ENCODE peak calls at places on chromosome 17, in six cellular contexts. I is AG08395; R is central memory CD4-positive, alpha-beta T cell; W is ovary; C is activated naive CD4-positive, alpha-beta T cell treated with Interleukin-2 at 50 U/mL for 16 hours; Y is stimulated activated CD8-positive, alpha-beta memory T cell treated with anti-CD3 and anti-CD28 coated beads, Interleukin-12 subunit alpha, Interleukin-12 subunit beta, amount 100 ng/mL, for 1 hour. V is an unnamed sample.

GRCh38 chr17:51617876-51618455 is 357.6 kb downstream of the UTP18 start:
- DNase-seq in W (no peak), R (no peak), I (no peak), Y (no peak), C (no peak), V (no peak)

GRCh38 chr17:16980813-16981731 is 9.2 kb upstream of the TNFRSF13B start:
- DNase-seq in Y (no peak), I (peak), C (no peak), W (no peak), R (no peak), V (no peak)

GRCh38 chr17:48505788-48506187 is 25.0 kb downstream of the HOXB1 start:
- DNase-seq in W (no peak), I (peak), Y (peak), C (peak), R (peak), V (no peak)

GRCh38 chr17:47188266-47188665 is 829 bp downstream of the CDC27 start:
- DNase-seq in R (peak), I (peak), Y (no peak), C (no peak), W (no peak), V (no peak)

GRCh38 chr17:12463102-12463501 is 202.6 kb upstream of the MYOCD start:
- DNase-seq in R (no peak), W (no peak), C (no peak), Y (no peak), I (peak), V (no peak)

GRCh38 chr17:43825567-43825966 is 7.4 kb downstream of the MPP3 start:
- DNase-seq in R (no peak), C (no peak), W (no peak), Y (no peak), I (no peak), V (no peak)

GRCh38 chr17:11330871-11331270 is 89.9 kb downstream of the SHISA6 start:
- DNase-seq in R (no peak), I (no peak), Y (no peak), W (no peak), C (no peak), V (no peak)

GRCh38 chr17:81194225-81194760 is 28.3 kb upstream of the AATK start:
- DNase-seq in R (no peak), Y (no peak), I (no peak), C (no peak), W (no peak), V (no peak)

GRCh38 chr17:2815781-2816185 is 19.5 kb downstream of the RAP1GAP2 start:
- DNase-seq in I (no peak), Y (no peak), R (no peak), W (no peak), C (no peak), V (no peak)

GRCh38 chr17:50918071-50918932 is 52.1 kb upstream of the TOB1 start:
- DNase-seq in R (no peak), I (no peak), W (no peak), C (no peak), Y (no peak), V (no peak)

GRCh38 chr17:66667491-66668030 is 167.4 kb upstream of the CACNG5 start:
- DNase-seq in C (peak), Y (peak), I (no peak), R (peak), W (no peak), V (peak)

GRCh38 chr17:3762922-3763776 is 37.8 kb downstream of the ITGAE start:
- DNase-seq in R (no peak), I (no peak), W (no peak), C (peak), Y (no peak), V (peak)

GRCh38 chr17:6028294-6028693 is 41.9 kb upstream of the WSCD1 start:
- DNase-seq in C (no peak), R (no peak), Y (no peak), W (no peak), I (no peak), V (no peak)

GRCh38 chr17:1107083-1107776 is 72.6 kb downstream of the ABR start:
- DNase-seq in C (no peak), Y (no peak), I (no peak), W (no peak), R (no peak), V (no peak)

GRCh38 chr17:38789185-38789584 is 10.2 kb downstream of the PIP4K2B start:
- DNase-seq in W (no peak), R (no peak), Y (no peak), I (peak), C (no peak), V (no peak)

GRCh38 chr17:6648181-6648580 is 3.2 kb downstream of the MED31 start:
- DNase-seq in R (no peak), I (no peak), C (no peak), W (no peak), Y (no peak), V (no peak)

GRCh38 chr17:80512233-80512632 is 32.4 kb upstream of the RPTOR start:
- DNase-seq in Y (no peak), C (no peak), I (peak), R (no peak), W (no peak), V (no peak)

GRCh38 chr17:61660726-61661125 is 69.7 kb upstream of the NACA2 start:
- DNase-seq in C (no peak), Y (no peak), R (no peak), I (no peak), W (no peak), V (no peak)

GRCh38 chr17:48760411-48760810 is 31.9 kb upstream of the HOXB13 start:
- DNase-seq in Y (no peak), W (no peak), I (peak), C (no peak), R (no peak), V (no peak)

GRCh38 chr17:82649501-82650261 is 1.4 kb upstream of the WDR45B start:
- DNase-seq in C (no peak), R (no peak), W (peak), Y (no peak), I (no peak), V (no peak)

V was measured in activated gamma-delta T cell treated with anti-CD3 and anti-CD28 coated beads, Interleukin-2, amount 50 U/mL, for 16 hours.